ENCODE peak calls at places on chromosome 4, in eight cellular contexts. Q, O, A, K, L, C, H and G are unnamed samples.
A peak's percentile ranks its signal among the peaks of the same experiment; 100 is the strongest.

GRCh38 chr4:119517361-119518229 is 111.0 kb downstream of the PDE5A start:
- DNase-seq in H (no peak), Q (no peak), C (no peak), O (no peak), A (no peak), K (no peak), L (peak; percentile 89), G (no peak)

GRCh38 chr4:128241425-128241913 is 46.1 kb downstream of the PGRMC2 start:
- DNase-seq in H (no peak), O (no peak), A (no peak), K (no peak), Q (no peak), L (peak; percentile 97), C (no peak), G (no peak)

GRCh38 chr4:6043188-6043587 is 25.0 kb upstream of the C4orf50 start:
- DNase-seq in K (no peak), O (no peak), L (no peak), Q (no peak), H (no peak), C (no peak), A (no peak), G (no peak)

GRCh38 chr4:98685225-98686045 is 27.0 kb upstream of the TSPAN5 start:
- DNase-seq in K (no peak), Q (no peak), C (no peak), H (no peak), A (no peak), L (no peak), O (no peak), G (no peak)

GRCh38 chr4:142353149-142353738 is 492.9 kb downstream of the INPP4B start:
- DNase-seq in L (peak; percentile 92), A (peak; percentile 41), K (no peak), O (peak; percentile 42), H (no peak), C (peak; percentile 29), Q (no peak), G (peak; percentile 65)

GRCh38 chr4:13903061-13903460 is 275.5 kb upstream of the BOD1L1 start:
- DNase-seq in A (no peak), K (no peak), L (no peak), O (no peak), H (no peak), Q (no peak), C (no peak), G (no peak)

GRCh38 chr4:80365928-80366327 is 30.4 kb downstream of the CFAP299 start:
- DNase-seq in K (peak; percentile 63), C (peak; percentile 75), L (peak; percentile 85), A (peak; percentile 63), H (peak; percentile 57), Q (peak; percentile 64), O (peak; percentile 54), G (peak; percentile 67)

GRCh38 chr4:66640216-66640615 is 905.1 kb downstream of the CENPC start:
- DNase-seq in H (no peak), K (no peak), L (no peak), Q (no peak), C (no peak), O (no peak), A (no peak), G (no peak)

GRCh38 chr4:76950846-76951321 is 1.3 kb downstream of the SEPTIN11 start:
- DNase-seq in A (peak; percentile 12), Q (peak; percentile 28), K (peak; percentile 19), C (peak; percentile 43), L (peak; percentile 57), O (peak; percentile 34), H (no peak), G (peak; percentile 59)

GRCh38 chr4:39406763-39407583 is at the start of gene KLB:
- DNase-seq in O (no peak), L (peak; percentile 36), A (no peak), Q (no peak), K (no peak), H (no peak), C (no peak), G (no peak)

GRCh38 chr4:40300371-40301162 is 34.6 kb upstream of the CHRNA9 start:
- DNase-seq in L (no peak), C (no peak), Q (no peak), O (no peak), A (no peak), H (no peak), K (no peak), G (peak; percentile 95)

GRCh38 chr4:107423677-107424405 is 296.2 kb downstream of the PAPSS1 start:
- DNase-seq in K (no peak), L (no peak), C (no peak), O (no peak), Q (no peak), A (no peak), H (no peak), G (no peak)

GRCh38 chr4:128386761-128387599 is 99.4 kb upstream of the PGRMC2 start:
- DNase-seq in Q (no peak), L (peak; percentile 99), H (no peak), K (no peak), O (peak; percentile 14), A (no peak), C (peak; percentile 39), G (no peak)

GRCh38 chr4:111537165-111537564 is 608.1 kb upstream of the FAM241A start:
- DNase-seq in K (no peak), H (no peak), Q (no peak), A (no peak), C (no peak), O (no peak), L (no peak), G (no peak)

GRCh38 chr4:55018521-55018920 is 106.9 kb downstream of the KDR start:
- DNase-seq in H (no peak), A (peak; percentile 40), O (no peak), L (no peak), Q (no peak), K (no peak), C (no peak), G (no peak)

GRCh38 chr4:110270492-110271197 is 72.2 kb upstream of the ELOVL6 start:
- DNase-seq in Q (no peak), K (no peak), H (no peak), C (no peak), A (no peak), O (peak; percentile 14), L (peak; percentile 70), G (no peak)

GRCh38 chr4:25532579-25532978 is 123.1 kb upstream of the SLC34A2 start:
- DNase-seq in A (no peak), Q (peak; percentile 19), H (no peak), L (no peak), O (no peak), K (peak; percentile 5), C (no peak), G (no peak)

GRCh38 chr4:81165853-81166430 is 49.1 kb downstream of the PRKG2 start:
- DNase-seq in C (no peak), K (no peak), O (no peak), A (no peak), H (no peak), Q (no peak), L (peak; percentile 47), G (no peak)

GRCh38 chr4:1053080-1053661 is 41.7 kb downstream of the FGFRL1 start:
- DNase-seq in L (peak; percentile 94), O (peak; percentile 13), A (no peak), H (no peak), Q (peak; percentile 13), C (no peak), K (no peak), G (no peak)

GRCh38 chr4:155608231-155608885 is 58.3 kb upstream of the GUCY1A1 start:
- DNase-seq in K (no peak), C (no peak), Q (no peak), H (no peak), A (peak; percentile 36), L (peak; percentile 27), O (no peak), G (peak; percentile 67)

GRCh38 chr4:156512622-156513021 is 459.0 kb downstream of the PDGFC start:
- DNase-seq in H (no peak), L (no peak), O (no peak), Q (no peak), A (no peak), C (no peak), K (no peak), G (no peak)

GRCh38 chr4:184514121-184514988 is 40.0 kb upstream of the IRF2 start:
- DNase-seq in A (no peak), L (peak; percentile 80), K (peak; percentile 89), H (no peak), O (peak; percentile 90), C (no peak), Q (peak; percentile 85), G (no peak)

GRCh38 chr4:37835806-37836205 is 9.3 kb downstream of the PGM2 start:
- DNase-seq in O (no peak), C (no peak), Q (no peak), A (no peak), K (no peak), H (no peak), L (no peak), G (no peak)

GRCh38 chr4:110005461-110006056 is 92.9 kb downstream of the EGF start:
- DNase-seq in H (peak; percentile 1), Q (no peak), A (peak; percentile 85), L (peak; percentile 84), C (peak; percentile 62), O (peak; percentile 63), K (no peak), G (peak; percentile 80)

GRCh38 chr4:168514249-168514852 is 17.5 kb downstream of the PALLD start:
- DNase-seq in C (no peak), O (peak; percentile 42), K (no peak), Q (no peak), L (peak; percentile 70), H (no peak), A (peak; percentile 35), G (peak; percentile 55)

GRCh38 chr4:76892601-76893000 is 5.3 kb downstream of the SOWAHB start:
- DNase-seq in K (no peak), Q (no peak), C (no peak), H (no peak), O (no peak), L (no peak), A (no peak), G (no peak)

GRCh38 chr4:170990989-170991589 is 822.1 kb upstream of the GALNTL6 start:
- DNase-seq in A (peak; percentile 63), H (no peak), Q (no peak), L (no peak), O (peak; percentile 60), K (no peak), C (peak; percentile 52), G (peak; percentile 68)

GRCh38 chr4:149311076-149311475 is 504.6 kb downstream of the IQCM start:
- DNase-seq in O (no peak), Q (no peak), K (no peak), A (no peak), L (no peak), C (no peak), H (no peak), G (no peak)

GRCh38 chr4:188975271-188975670 is 836.0 kb downstream of the TRIML1 start:
- DNase-seq in O (no peak), Q (no peak), H (peak; percentile 85), K (no peak), L (no peak), A (no peak), C (peak; percentile 22), G (peak; percentile 65)

GRCh38 chr4:144903953-144904711 is 193.9 kb downstream of the ANAPC10 start:
- DNase-seq in C (no peak), L (no peak), Q (no peak), O (peak; percentile 18), H (no peak), K (no peak), A (no peak), G (no peak)

GRCh38 chr4:3803475-3803847 is 37.3 kb downstream of the ADRA2C start:
- DNase-seq in K (no peak), C (no peak), O (no peak), Q (no peak), L (no peak), A (no peak), H (no peak), G (no peak)

GRCh38 chr4:52982246-52982950 is 120.3 kb downstream of the RASL11B start:
- DNase-seq in C (peak; percentile 60), O (peak; percentile 52), H (peak; percentile 43), L (peak; percentile 81), A (no peak), K (no peak), Q (no peak), G (peak; percentile 53)

GRCh38 chr4:3074078-3074845 is at the start of the genes HTT and HTT-AS:
- DNase-seq in A (peak; percentile 94), H (peak; percentile 5), Q (peak; percentile 97), K (peak; percentile 97), L (peak; percentile 93), O (peak; percentile 97), C (peak; percentile 96), G (peak; percentile 98)

GRCh38 chr4:1472911-1473518 is 66.8 kb upstream of the NKX1-1 start:
- DNase-seq in H (no peak), Q (no peak), K (no peak), A (no peak), L (no peak), C (peak; percentile 12), O (no peak), G (no peak)